ENCODE peak calls at places on chromosomes 1 and 21, in four cellular contexts. R is NT2/D1; P is stromal cell of bone marrow; G is activated CD4-positive, alpha-beta T cell treated with anti-CD3 and anti-CD28 coated beads, Interleukin-2, amount 50 U/mL, for 48 hours. J is an unnamed sample.

GRCh38 chr1:53896673-53897229 is 2.8 kb downstream of the DIO1 start:
- DNase-seq in P (peak; percentile 70), R (no peak), G (no peak), J (no peak)

GRCh38 chr1:41900611-41901444 is 17.9 kb downstream of the HIVEP3 start:
- DNase-seq in G (no peak), R (no peak), P (no peak), J (no peak)

GRCh38 chr1:227424159-227424680 is 105.9 kb upstream of the CDC42BPA start:
- DNase-seq in P (no peak), G (no peak), R (no peak), J (no peak)

GRCh38 chr1:70465911-70466310 is 54.8 kb downstream of the CTH start:
- DNase-seq in P (no peak), G (no peak), R (no peak), J (no peak)

GRCh38 chr21:45736042-45736704 is 92.6 kb downstream of the PCBP3 start:
- DNase-seq in R (no peak), P (no peak), G (no peak), J (no peak)

GRCh38 chr1:193325771-193326170 is 139.4 kb upstream of the B3GALT2 start:
- DNase-seq in R (no peak), P (no peak), G (no peak), J (no peak)

GRCh38 chr1:96049759-96050409 is 671.7 kb upstream of the PTBP2 start:
- DNase-seq in R (no peak), G (no peak), P (no peak), J (no peak)

GRCh38 chr1:71054281-71054731 is 6.7 kb upstream of the PTGER3 start:
- DNase-seq in R (no peak), P (no peak), G (no peak), J (peak; percentile 31)

GRCh38 chr1:14441302-14441741 is 157.2 kb upstream of the KAZN start:
- DNase-seq in P (peak; percentile 57), R (no peak), G (no peak), J (no peak)

GRCh38 chr1:197042676-197043341 is 24.3 kb downstream of the F13B start:
- DNase-seq in P (no peak), R (no peak), G (no peak), J (no peak)

GRCh38 chr21:27475363-27475955 is 508.6 kb upstream of the ADAMTS5 start:
- DNase-seq in G (no peak), R (no peak), P (no peak), J (no peak)

GRCh38 chr21:14545906-14546480 is at the start of gene SAMSN1:
- DNase-seq in G (peak; percentile 51), P (no peak), R (no peak), J (no peak)

GRCh38 chr1:8382608-8383525 is 65.0 kb downstream of the SLC45A1 start:
- DNase-seq in G (no peak), R (no peak), P (no peak), J (no peak)

GRCh38 chr1:221839321-221839720 is 97.4 kb upstream of the DUSP10 start:
- DNase-seq in P (no peak), R (no peak), G (no peak), J (no peak)